ENCODE peak calls at places on chromosomes 13 and 19, in six cellular contexts. W, Z, J, T, S and M are unnamed samples.

GRCh38 chr19:1967087-1967608 is 26.2 kb downstream of the CSNK1G2 start:
- DNase-seq in W (no peak), Z (no peak), J (no peak), T (no peak), S (no peak), M (no peak)

GRCh38 chr13:106566682-106567420 is 1.1 kb downstream of the ARGLU1 start:
- DNase-seq in W (peak), Z (peak), J (peak), T (peak), S (peak), M (no peak)

GRCh38 chr13:113164492-113164891 is 6.0 kb downstream of the PROZ start:
- DNase-seq in W (no peak), Z (no peak), J (no peak), T (no peak), S (no peak), M (no peak)

GRCh38 chr19:3707868-3708206 is 347 bp upstream of the TJP3 start:
- DNase-seq in W (no peak), Z (no peak), J (no peak), T (no peak), S (no peak), M (no peak)

GRCh38 chr13:63190742-63191141 is 1775.1 kb upstream of the PCDH20 start:
- DNase-seq in W (no peak), Z (no peak), J (no peak), T (peak), S (peak), M (no peak)

GRCh38 chr13:108929532-108929931 is 300.1 kb downstream of the MYO16 start:
- DNase-seq in W (no peak), Z (no peak), J (no peak), T (peak), S (no peak), M (peak)

GRCh38 chr13:28659611-28659970 is 661 bp downstream of the POMP start:
- DNase-seq in W (no peak), Z (no peak), J (no peak), T (peak), S (no peak), M (no peak)

GRCh38 chr13:66618702-66619101 is 611.4 kb downstream of the PCDH9 start:
- DNase-seq in W (no peak), Z (no peak), J (peak), T (peak), S (no peak), M (peak)

GRCh38 chr13:31236211-31236786 is 36.5 kb downstream of the B3GLCT start:
- DNase-seq in W (no peak), Z (no peak), J (no peak), T (peak), S (peak), M (no peak)

GRCh38 chr19:45345506-45345860 is 4.9 kb downstream of the KLC3 start:
- DNase-seq in W (no peak), Z (no peak), J (no peak), T (no peak), S (no peak), M (no peak)

GRCh38 chr13:23960566-23961156 is 63.4 kb upstream of the C1QTNF9B start:
- DNase-seq in W (no peak), Z (no peak), J (no peak), T (peak), S (peak), M (peak)

GRCh38 chr19:55255618-55256423 is 3.0 kb downstream of the PPP6R1 start:
- DNase-seq in W (peak), Z (peak), J (no peak), T (no peak), S (no peak), M (no peak)

GRCh38 chr19:1073956-1074511 is 7.1 kb downstream of the ARHGAP45 start:
- DNase-seq in W (peak), Z (no peak), J (no peak), T (no peak), S (no peak), M (no peak)

GRCh38 chr19:6091771-6092291 is 18.5 kb downstream of the RFX2 start:
- DNase-seq in W (no peak), Z (no peak), J (no peak), T (no peak), S (no peak), M (no peak)

GRCh38 chr13:79825959-79826358 is 345.0 kb downstream of the NDFIP2 start:
- DNase-seq in W (no peak), Z (no peak), J (no peak), T (no peak), S (no peak), M (no peak)

GRCh38 chr13:21909331-21909730 is 238.5 kb downstream of the FGF9 start:
- DNase-seq in W (no peak), Z (no peak), J (no peak), T (no peak), S (no peak), M (no peak)

GRCh38 chr13:27960362-27961226 is 8.5 kb downstream of the CDX2 start:
- DNase-seq in W (peak), Z (peak), J (no peak), T (peak), S (peak), M (peak)

GRCh38 chr19:55283548-55284393 is at the start of gene BRSK1:
- DNase-seq in W (no peak), Z (peak), J (no peak), T (peak), S (peak), M (no peak)

GRCh38 chr13:40682449-40683240 is 16.2 kb upstream of the FOXO1 start:
- DNase-seq in W (no peak), Z (no peak), J (no peak), T (peak), S (no peak), M (no peak)

GRCh38 chr13:109747524-109747923 is 38.9 kb downstream of the IRS2 start:
- DNase-seq in W (no peak), Z (peak), J (no peak), T (no peak), S (no peak), M (no peak)

GRCh38 chr19:13953021-13953531 is 767 bp downstream of the DCAF15 start:
- DNase-seq in W (no peak), Z (no peak), J (no peak), T (peak), S (peak), M (no peak)

GRCh38 chr13:32427852-32428580 is at the start of gene N4BP2L1:
- DNase-seq in W (peak), Z (peak), J (no peak), T (peak), S (peak), M (no peak)

GRCh38 chr19:16217671-16218464 is 20.2 kb downstream of the AP1M1 start:
- DNase-seq in W (no peak), Z (peak), J (no peak), T (no peak), S (no peak), M (no peak)

GRCh38 chr13:60448907-60449510 is 52.0 kb downstream of the TDRD3 start:
- DNase-seq in W (no peak), Z (no peak), J (peak), T (peak), S (peak), M (no peak)

GRCh38 chr13:37127706-37128241 is 22.3 kb upstream of the CSNK1A1L start:
- DNase-seq in W (no peak), Z (no peak), J (peak), T (peak), S (no peak), M (no peak)

GRCh38 chr19:51799998-51800848 is 5.3 kb downstream of the FPR3 start:
- DNase-seq in W (no peak), Z (no peak), J (no peak), T (peak), S (no peak), M (no peak)

GRCh38 chr19:37914908-37915307 is 7.9 kb downstream of the SIPA1L3 start:
- DNase-seq in W (no peak), Z (peak), J (no peak), T (no peak), S (no peak), M (no peak)

GRCh38 chr13:44197791-44198770 is 175.5 kb upstream of the SERP2 start:
- DNase-seq in W (no peak), Z (no peak), J (no peak), T (peak), S (no peak), M (no peak)

GRCh38 chr13:83995930-83996329 is 113.7 kb upstream of the SLITRK1 start:
- DNase-seq in W (no peak), Z (no peak), J (no peak), T (no peak), S (no peak), M (no peak)

GRCh38 chr19:887072-887471 is 5.9 kb downstream of the MED16 start:
- DNase-seq in W (no peak), Z (no peak), J (peak), T (peak), S (no peak), M (no peak)

GRCh38 chr13:27442071-27442647 is 8.2 kb downstream of the MTIF3 start:
- DNase-seq in W (no peak), Z (peak), J (no peak), T (no peak), S (no peak), M (peak)

GRCh38 chr19:16581145-16581970 is 9.1 kb upstream of the SLC35E1 start:
- DNase-seq in W (no peak), Z (no peak), J (no peak), T (no peak), S (no peak), M (no peak)

GRCh38 chr19:55166530-55167268 is at the start of gene DNAAF3:
- DNase-seq in W (peak), Z (peak), J (peak), T (peak), S (peak), M (peak)

GRCh38 chr13:109743706-109744453 is 42.5 kb downstream of the IRS2 start:
- DNase-seq in W (no peak), Z (peak), J (peak), T (peak), S (peak), M (no peak)

GRCh38 chr13:20442798-20443381 is 82.8 kb downstream of the CRYL1 start:
- DNase-seq in W (no peak), Z (peak), J (no peak), T (no peak), S (no peak), M (no peak)

GRCh38 chr19:39335168-39335567 is 675 bp downstream of the GMFG start:
- DNase-seq in W (peak), Z (no peak), J (no peak), T (no peak), S (no peak), M (no peak)
- H3K4me3 ChIP-seq in W (peak), Z (peak), J (no peak), T (no peak), S (no peak), M (no peak)

GRCh38 chr19:10699650-10700335 is 1.4 kb upstream of the QTRT1 start:
- DNase-seq in W (no peak), Z (peak), J (no peak), T (peak), S (peak), M (no peak)
- TF ChIP-seq CTCF in W (peak), Z (peak), J (peak), T (peak), S (peak), M (peak)

GRCh38 chr19:8148410-8149231 is 771 bp downstream of the FBN3 start:
- DNase-seq in W (no peak), Z (no peak), J (no peak), T (no peak), S (no peak), M (no peak)
- H3K4me3 ChIP-seq in W (no peak), Z (no peak), J (no peak), T (no peak), S (peak), M (no peak)

DNA sequence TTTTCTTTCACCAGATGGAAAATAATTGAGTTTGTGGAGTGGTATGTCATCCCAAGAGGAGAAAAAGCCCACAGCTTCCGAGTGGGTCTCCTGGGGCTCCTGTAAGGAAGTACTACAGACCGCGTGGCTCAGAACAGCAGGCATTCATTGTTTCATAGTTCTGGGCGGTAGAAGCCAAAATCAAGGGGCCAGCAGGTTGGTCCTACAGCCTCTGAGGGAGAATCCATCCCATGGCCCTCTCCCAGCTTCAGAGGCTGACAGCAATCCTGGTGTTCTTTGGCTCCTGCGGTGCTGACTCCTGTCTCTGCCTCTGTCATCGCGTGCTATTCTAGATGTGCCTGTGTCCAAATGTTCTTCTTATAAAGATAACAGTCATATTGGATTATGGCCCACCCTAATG is 362.6 kb downstream of the FGF14 start:
- DNase-seq in W (no peak), Z (no peak), J (no peak), T (no peak), S (no peak), M (no peak)
- TF ChIP-seq CTCF in W (no peak), Z (no peak), J (no peak), T (no peak), S (no peak), M (no peak)

GRCh38 chr19:57887195-57887941 is 1.5 kb downstream of the ZNF814 start:
- DNase-seq in W (no peak), Z (no peak), J (no peak), T (peak), S (no peak), M (peak)

GRCh38 chr19:57888107-57888493 is 737 bp downstream of the ZNF814 start:
- DNase-seq in W (no peak), Z (no peak), J (no peak), T (no peak), S (no peak), M (peak)

GRCh38 chr19:57888494-57889231 is at the start of gene ZNF814:
- DNase-seq in W (peak), Z (peak), J (peak), T (peak), S (peak), M (peak)

DNA sequence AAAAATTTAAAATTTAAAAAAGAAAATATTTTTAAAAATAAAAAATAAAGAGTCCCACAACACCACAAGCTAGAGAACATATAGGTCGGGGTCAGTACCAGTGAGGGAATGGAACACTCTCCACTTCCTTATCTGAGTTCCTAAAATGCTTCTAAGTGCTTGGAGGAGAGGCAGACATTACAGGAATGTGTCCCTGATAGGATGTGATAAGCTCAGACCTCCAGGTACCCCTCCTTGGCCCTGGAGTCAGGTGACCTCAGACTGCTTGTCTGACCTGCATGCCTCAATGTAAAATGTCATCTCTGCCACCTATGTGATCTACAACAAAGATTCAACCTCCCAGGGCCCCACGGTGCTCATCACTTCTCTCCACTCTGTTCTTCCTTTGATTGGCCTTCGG is 2.8 kb downstream of the ZNF814 start:
- DNase-seq in W (no peak), Z (no peak), J (no peak), T (no peak), S (no peak), M (no peak)
- H3K4me3 ChIP-seq in W (no peak), Z (no peak), J (no peak), T (no peak), S (no peak), M (no peak)

DNA sequence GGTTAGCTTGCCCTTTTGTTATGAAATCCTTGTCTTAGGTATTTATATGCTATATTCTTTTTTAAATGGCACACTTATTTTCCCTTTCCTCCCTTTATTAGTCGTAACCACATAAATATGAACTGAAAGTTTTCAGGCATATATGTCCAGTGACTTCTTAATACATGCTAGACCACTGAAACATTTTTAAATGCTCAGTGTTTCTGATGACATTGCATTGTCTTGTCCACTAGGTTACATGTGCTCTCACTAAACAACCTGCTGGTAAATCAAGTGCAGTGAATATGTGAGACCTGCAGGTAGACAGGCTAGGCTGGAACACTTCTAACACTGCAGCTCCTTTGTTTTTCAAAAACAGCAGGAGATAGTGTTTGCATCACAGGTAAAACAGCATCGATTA is 332.6 kb upstream of the DACH1 start:
- DNase-seq in W (no peak), Z (no peak), J (no peak), T (no peak), S (no peak), M (no peak)
- TF ChIP-seq CTCF in W (no peak), Z (no peak), J (no peak), T (no peak), S (no peak), M (no peak)

DNA sequence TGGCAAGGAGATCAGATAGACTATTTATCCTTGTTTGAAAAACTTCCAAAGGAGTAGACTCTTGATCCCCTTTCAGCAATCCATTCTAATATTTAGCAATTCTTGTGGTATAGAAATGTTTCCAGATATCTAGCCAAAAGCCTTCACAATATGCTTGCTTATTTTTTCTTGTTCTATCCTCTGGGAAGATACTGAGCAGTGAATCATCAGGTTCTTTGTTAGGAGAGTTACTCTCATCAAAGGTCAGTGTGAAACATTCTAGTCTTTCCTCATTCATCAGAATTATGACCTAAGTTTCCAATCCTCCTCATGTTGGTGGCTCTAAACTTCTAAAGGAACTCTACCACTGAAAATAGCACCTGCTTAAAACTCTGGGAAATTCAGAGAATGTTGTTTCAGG is 3.9 kb downstream of the GPC6 start:
- DNase-seq in W (no peak), Z (no peak), J (no peak), T (peak), S (no peak), M (no peak)
- H3K4me3 ChIP-seq in W (no peak), Z (no peak), J (no peak), T (no peak), S (no peak), M (no peak)

GRCh38 chr19:31461814-31462539 is 112.7 kb upstream of the TSHZ3 start:
- DNase-seq in W (no peak), Z (no peak), J (no peak), T (peak), S (no peak), M (no peak)
- TF ChIP-seq CTCF in W (no peak), Z (no peak), J (no peak), T (peak), S (no peak), M (peak)

GRCh38 chr13:46166947-46167610 is 14.9 kb downstream of the LCP1 start:
- DNase-seq in W (no peak), Z (no peak), J (no peak), T (no peak), S (no peak), M (no peak)

GRCh38 chr13:46168341-46168740 is 13.6 kb downstream of the LCP1 start:
- DNase-seq in W (peak), Z (peak), J (no peak), T (peak), S (no peak), M (peak)

GRCh38 chr13:46165485-46166220 is 16.3 kb downstream of the LCP1 start:
- DNase-seq in W (no peak), Z (no peak), J (no peak), T (no peak), S (no peak), M (no peak)

GRCh38 chr13:46166221-46166584 is 15.8 kb downstream of the LCP1 start:
- DNase-seq in W (no peak), Z (no peak), J (no peak), T (no peak), S (no peak), M (no peak)

GRCh38 chr13:46164661-46165060 is 17.3 kb downstream of the LCP1 start:
- DNase-seq in W (no peak), Z (no peak), J (no peak), T (no peak), S (no peak), M (peak)
- H3K4me3 ChIP-seq in W (no peak), Z (no peak), J (no peak), T (no peak), S (no peak), M (no peak)

GRCh38 chr13:48973845-48974431 is 1.8 kb upstream of the FNDC3A start:
- DNase-seq in W (no peak), Z (no peak), J (no peak), T (no peak), S (no peak), M (no peak)

GRCh38 chr13:48976677-48977625 is 1.2 kb downstream of the FNDC3A start:
- DNase-seq in W (no peak), Z (no peak), J (no peak), T (peak), S (no peak), M (peak)

GRCh38 chr13:48975926-48976676 is 389 bp downstream of the FNDC3A start:
- DNase-seq in W (peak), Z (peak), J (peak), T (peak), S (peak), M (no peak)

GRCh38 chr13:48977973-48978372 is 2.3 kb downstream of the FNDC3A start:
- DNase-seq in W (no peak), Z (no peak), J (no peak), T (no peak), S (no peak), M (no peak)

DNA sequence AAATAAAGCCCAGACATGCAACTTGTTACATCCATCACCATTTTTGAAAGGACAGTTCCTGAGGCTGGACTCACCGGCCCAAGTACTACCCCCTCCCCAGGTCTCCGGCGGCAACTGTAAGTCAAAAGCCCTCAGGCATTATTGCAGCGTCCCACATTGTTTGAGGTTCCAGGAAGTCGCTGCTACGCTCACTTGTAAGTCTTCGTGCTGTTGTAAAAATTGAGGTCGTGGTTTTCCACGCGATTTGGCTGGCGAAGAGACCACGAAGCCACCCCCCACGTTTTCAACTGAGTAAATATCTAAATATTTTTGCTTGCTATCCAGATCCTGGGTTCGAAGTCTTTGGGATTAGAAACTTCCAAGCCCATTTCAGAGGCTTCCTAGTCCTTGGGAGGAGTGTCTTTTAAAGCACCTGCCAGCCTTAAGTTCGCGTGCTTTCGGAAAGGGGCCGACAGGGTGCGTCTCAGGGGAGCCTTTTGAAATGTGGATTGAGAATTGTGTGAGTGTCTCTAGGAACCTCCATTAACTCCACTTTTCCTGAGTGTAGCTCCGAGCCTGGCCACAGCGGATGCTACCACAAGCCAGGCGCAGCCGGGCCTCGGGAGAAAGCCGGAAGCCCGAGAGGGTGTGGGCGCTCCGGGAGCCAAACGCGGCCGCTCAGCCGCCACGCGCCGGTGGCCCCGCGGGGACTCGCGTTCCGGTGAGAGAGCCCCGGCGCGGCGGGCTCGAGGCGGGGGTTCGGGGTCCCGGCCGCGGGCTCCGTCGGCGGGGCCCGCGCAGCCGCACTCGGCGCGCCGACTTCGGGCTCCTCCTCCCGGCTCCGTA is at the start of gene FNDC3A:
- DNase-seq in W (peak), Z (peak), J (peak), T (peak), S (peak), M (no peak)
- TF ChIP-seq CTCF in W (no peak), Z (peak), J (no peak), T (peak), S (no peak), M (no peak)